ENCODE peak calls at places on chromosome 13, in ten cellular contexts. L is heart right ventricle, D is neural progenitor cell, I is neuronal stem cell, T is T-helper 17 cell, B is adrenal gland, O is transverse colon, A is thoracic aorta, S is hepatocyte, W is cardiac muscle cell. J is an unnamed sample. For H3K9me3, the result is how much of the 10 kb centered on the place peaks cover.

GRCh38 chr13:45825124-45825650 is 26.4 kb downstream of the SIAH3 start:
- DNase-seq in L (no peak), D (no peak), I (no peak), T (no peak), B (no peak), O (no peak), A (no peak), S (no peak), W (no peak), J (no peak)

GRCh38 chr13:33275916-33276315 is 9.6 kb downstream of the STARD13 start:
- DNase-seq in L (no peak), D (no peak), I (no peak), T (no peak), B (no peak), O (no peak), A (no peak), S (no peak), W (peak), J (no peak)

GRCh38 chr13:43473437-43473836 is 313.3 kb downstream of the ENOX1 start:
- DNase-seq in L (peak), D (no peak), I (no peak), T (no peak), B (no peak), O (no peak), A (no peak), S (peak), W (peak), J (no peak)

GRCh38 chr13:73212482-73212881 is 153.7 kb downstream of the KLF5 start:
- DNase-seq in L (no peak), D (no peak), I (no peak), T (no peak), B (no peak), O (no peak), A (no peak), S (no peak), W (peak), J (no peak)

GRCh38 chr13:63367522-63368198 is 1952.0 kb upstream of the PCDH20 start:
- DNase-seq in L (no peak), D (no peak), I (no peak), T (no peak), B (no peak), O (no peak), A (no peak), S (no peak), W (no peak), J (no peak)

GRCh38 chr13:33454844-33455256 is 169.3 kb upstream of the STARD13 start:
- DNase-seq in L (no peak), D (no peak), I (no peak), T (no peak), B (no peak), O (no peak), A (no peak), S (peak), W (peak), J (no peak)

GRCh38 chr13:24217601-24218281 is 57.2 kb downstream of the SPATA13 start:
- DNase-seq in L (no peak), D (no peak), I (no peak), T (no peak), B (no peak), O (peak), A (no peak), S (peak), W (peak), J (no peak)

GRCh38 chr13:73220966-73221720 is 162.3 kb downstream of the KLF5 start:
- DNase-seq in L (no peak), D (no peak), I (no peak), T (no peak), B (no peak), O (peak), A (no peak), S (peak), W (no peak), J (no peak)

GRCh38 chr13:94548382-94549240 is 47.3 kb downstream of the TGDS start:
- DNase-seq in L (peak), D (peak), I (no peak), T (no peak), B (peak), O (peak), A (peak), S (peak), W (peak), J (no peak)

GRCh38 chr13:32432856-32433255 is 4.9 kb upstream of the N4BP2L1 start:
- DNase-seq in L (no peak), D (no peak), I (no peak), T (no peak), B (no peak), O (no peak), A (no peak), S (no peak), W (no peak), J (no peak)

GRCh38 chr13:98508280-98509074 is 68.4 kb downstream of the STK24 start:
- DNase-seq in L (no peak), D (no peak), I (no peak), T (no peak), B (no peak), O (no peak), A (no peak), S (no peak), W (peak), J (no peak)

GRCh38 chr13:25249001-25249543 is 38.2 kb downstream of the MTMR6 start:
- DNase-seq in L (no peak), D (peak), I (no peak), T (no peak), B (no peak), O (no peak), A (no peak), S (peak), W (peak), J (no peak)

GRCh38 chr13:48319458-48320395 is 16.2 kb downstream of the RB1 start:
- DNase-seq in L (no peak), D (no peak), I (no peak), T (no peak), B (no peak), O (no peak), A (no peak), S (no peak), W (no peak), J (peak)

GRCh38 chr13:75906315-75906714 is 270.2 kb downstream of the LMO7 start:
- DNase-seq in L (no peak), D (no peak), I (no peak), T (no peak), B (no peak), O (no peak), A (no peak), S (no peak), W (no peak), J (no peak)

GRCh38 chr13:90447735-90448103 is 899.8 kb upstream of the MIR17HG start:
- DNase-seq in L (no peak), D (peak), I (no peak), T (no peak), B (no peak), O (no peak), A (no peak), S (no peak), W (peak), J (no peak)

GRCh38 chr13:90444232-90444631 is 903.3 kb upstream of the MIR17HG start:
- DNase-seq in L (no peak), D (no peak), I (no peak), T (no peak), B (no peak), O (no peak), A (no peak), S (no peak), W (no peak), J (no peak)

GRCh38 chr13:90443268-90443667 is 904.2 kb upstream of the MIR17HG start:
- DNase-seq in L (no peak), D (no peak), I (no peak), T (no peak), B (no peak), O (no peak), A (no peak), S (no peak), W (no peak), J (no peak)

GRCh38 chr13:90447034-90447734 is 900.3 kb upstream of the MIR17HG start:
- DNase-seq in L (no peak), D (no peak), I (no peak), T (no peak), B (no peak), O (no peak), A (no peak), S (no peak), W (no peak), J (no peak)

DNA sequence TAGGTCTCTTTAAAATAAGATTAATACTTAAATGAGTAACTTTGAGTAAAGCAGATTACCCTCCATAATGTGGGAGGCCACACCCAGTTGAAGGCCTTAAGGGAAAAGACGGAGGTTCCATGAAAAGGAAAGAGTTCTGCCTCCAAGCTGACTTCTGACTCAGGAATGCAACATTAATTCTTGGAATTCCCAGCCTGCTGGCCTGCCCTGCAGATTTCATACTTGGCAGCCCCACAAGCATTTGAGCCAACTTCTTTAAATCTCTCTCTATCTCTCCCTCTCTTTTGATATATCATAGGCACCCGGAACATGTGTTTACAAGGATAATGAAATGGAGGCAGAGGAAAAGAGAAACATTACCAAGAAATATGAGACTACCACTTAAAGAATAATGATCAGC is 902.3 kb upstream of the MIR17HG start:
- DNase-seq in L (no peak), D (peak), I (peak), T (no peak), B (peak), O (no peak), A (no peak), S (peak), W (peak), J (peak)
- H3K9me3 ChIP-seq in L (under half), D (under half), I (under half), T (under half), B (under half), O (under half), A (under half), S (under half), W (under half), J (under half)

GRCh38 chr13:112229992-112230872 is 145.9 kb upstream of the SPACA7 start:
- DNase-seq in L (no peak), D (no peak), I (no peak), T (no peak), B (no peak), O (no peak), A (no peak), S (no peak), W (no peak), J (no peak)
- H3K9me3 ChIP-seq in L (under half), D (under half), I (under half), T (under half), B (under half), O (under half), A (under half), S (under half), W (under half), J (under half)

DNA sequence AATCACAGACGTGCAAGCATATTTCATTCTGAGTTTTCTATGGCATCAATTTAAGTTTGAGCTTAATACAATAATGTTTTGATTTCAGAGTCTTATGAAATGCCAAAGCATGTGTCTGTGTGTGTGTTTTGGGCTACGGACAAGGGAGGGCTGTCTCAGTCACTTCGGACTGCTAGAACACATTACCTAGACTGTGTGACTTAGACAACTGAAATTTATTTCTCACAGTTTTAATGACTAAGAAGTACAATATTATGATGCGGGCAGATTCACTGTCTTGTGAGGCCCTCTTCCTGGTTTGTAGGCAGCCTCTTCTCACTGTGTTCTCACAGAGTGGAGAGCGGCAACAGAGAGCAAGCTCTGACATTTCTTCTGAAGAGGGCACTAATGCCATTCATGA is 1202.0 kb downstream of the EFNB2 start:
- DNase-seq in L (no peak), D (no peak), I (no peak), T (no peak), B (no peak), O (no peak), A (no peak), S (no peak), W (no peak), J (no peak)
- H3K9me3 ChIP-seq in L (under half), D (under half), I (under half), T (under half), B (under half), O (under half), A (under half), S (under half), W (under half), J (under half)

DNA sequence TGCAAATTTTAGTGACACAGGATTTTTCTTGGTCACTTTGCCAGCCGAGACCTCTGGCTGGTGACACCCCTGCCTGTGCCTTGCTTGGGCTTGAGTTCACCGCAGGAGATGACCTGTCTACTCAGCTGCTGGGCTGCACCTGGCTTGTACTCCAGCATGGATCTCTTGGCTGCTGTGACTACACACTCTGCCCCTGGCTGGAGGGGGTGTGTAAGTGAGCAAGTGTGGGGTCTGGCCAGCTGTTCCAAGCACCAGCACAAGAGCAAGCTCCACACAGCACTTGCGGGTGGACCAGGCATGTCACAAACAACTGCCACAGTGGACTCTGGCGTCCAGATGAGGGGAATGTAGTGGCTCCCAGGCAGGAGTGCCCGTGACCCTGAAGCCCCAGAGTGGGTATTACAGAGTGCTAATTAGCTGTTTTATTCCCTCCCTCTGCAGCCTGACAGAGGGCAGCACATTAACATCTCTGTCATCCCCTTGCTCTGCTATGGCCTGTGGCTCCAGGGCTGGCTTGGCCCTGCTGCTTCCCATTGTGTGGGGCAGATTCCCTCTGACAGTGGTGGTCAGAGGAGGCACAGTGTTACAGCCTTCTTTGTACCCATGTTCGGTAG is 1387.2 kb downstream of the OLFM4 start:
- DNase-seq in L (no peak), D (peak), I (no peak), T (no peak), B (no peak), O (no peak), A (no peak), S (no peak), W (no peak), J (no peak)
- H3K9me3 ChIP-seq in L (under half), D (under half), I (under half), T (under half), B (under half), O (under half), A (under half), S (under half), W (under half), J (under half)

DNA sequence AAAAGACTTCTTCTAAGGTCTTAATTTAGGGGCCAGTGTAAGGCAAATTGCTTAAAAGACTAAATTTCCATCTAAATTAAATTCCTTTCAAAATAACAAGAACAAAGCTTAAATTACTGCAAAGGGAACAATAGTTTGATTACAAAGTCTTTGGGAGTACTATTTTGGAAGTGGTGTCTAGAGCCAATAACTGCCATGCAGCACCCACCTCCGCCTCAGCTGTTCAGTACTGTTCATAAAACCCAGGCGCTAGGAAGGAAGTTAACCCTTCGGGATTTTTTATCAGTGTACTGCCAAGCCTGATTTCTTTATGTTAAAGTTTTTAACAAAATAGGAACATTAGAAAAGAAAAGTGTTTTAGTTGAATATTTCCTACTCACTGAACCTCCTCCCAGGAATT is 210.1 kb downstream of the LIG4 start:
- DNase-seq in L (no peak), D (no peak), I (no peak), T (no peak), B (no peak), O (no peak), A (no peak), S (no peak), W (no peak), J (no peak)
- H3K9me3 ChIP-seq in L (under half), D (under half), I (under half), T (under half), B (under half), O (under half), A (under half), S (under half), W (under half), J (under half)

DNA sequence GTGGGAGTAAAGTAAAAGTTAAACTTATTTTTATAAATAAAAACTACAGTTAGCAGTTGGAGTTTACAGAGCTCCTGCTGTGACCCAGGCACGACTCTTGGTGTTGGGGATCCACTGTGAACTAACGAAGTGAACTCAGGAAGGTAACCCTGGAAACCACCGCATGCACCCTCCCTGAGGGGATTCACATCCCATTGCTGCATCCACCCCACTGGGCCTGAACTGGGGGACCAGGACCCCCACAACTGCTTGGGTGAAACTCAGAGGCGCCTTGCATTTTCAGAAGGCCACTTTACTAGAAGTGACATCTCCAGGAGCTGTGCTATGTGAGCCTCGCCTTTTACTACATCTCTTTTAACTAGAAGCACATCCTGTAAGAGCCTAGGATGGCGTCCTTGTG is 166.4 kb downstream of the TEX29 start:
- DNase-seq in L (no peak), D (no peak), I (no peak), T (no peak), B (peak), O (no peak), A (no peak), S (no peak), W (no peak), J (no peak)
- H3K9me3 ChIP-seq in L (under half), D (under half), I (under half), T (under half), B (under half), O (under half), A (under half), S (under half), W (under half), J (under half)

GRCh38 chr13:103055166-103055565 is 11.1 kb downstream of the SLC10A2 start:
- DNase-seq in L (no peak), D (no peak), I (no peak), T (no peak), B (no peak), O (no peak), A (no peak), S (no peak), W (no peak), J (no peak)

DNA sequence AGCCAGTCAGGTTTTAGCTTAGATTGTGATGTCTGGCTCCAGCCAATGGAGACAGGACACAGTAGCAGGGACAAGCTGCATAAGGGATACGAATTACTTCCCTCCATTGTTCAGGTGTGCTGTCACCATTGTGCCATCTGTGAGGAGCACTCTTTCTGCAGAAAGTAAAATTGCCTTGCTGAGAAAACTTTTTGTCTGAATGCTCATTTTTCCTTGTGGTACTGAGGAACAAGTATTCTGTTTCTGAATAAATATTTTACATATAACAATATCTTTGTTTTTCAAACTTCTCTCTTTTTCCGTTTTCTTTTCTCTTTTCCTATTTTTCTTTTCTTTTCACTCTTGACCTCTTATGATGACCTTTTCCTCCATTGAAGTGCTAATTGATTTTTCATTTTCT is 10.2 kb downstream of the SLC10A2 start:
- DNase-seq in L (no peak), D (no peak), I (no peak), T (no peak), B (no peak), O (no peak), A (no peak), S (no peak), W (no peak), J (no peak)
- H3K9me3 ChIP-seq in L (under half), D (under half), I (under half), T (under half), B (under half), O (under half), A (under half), S (under half), W (under half), J (under half)

DNA sequence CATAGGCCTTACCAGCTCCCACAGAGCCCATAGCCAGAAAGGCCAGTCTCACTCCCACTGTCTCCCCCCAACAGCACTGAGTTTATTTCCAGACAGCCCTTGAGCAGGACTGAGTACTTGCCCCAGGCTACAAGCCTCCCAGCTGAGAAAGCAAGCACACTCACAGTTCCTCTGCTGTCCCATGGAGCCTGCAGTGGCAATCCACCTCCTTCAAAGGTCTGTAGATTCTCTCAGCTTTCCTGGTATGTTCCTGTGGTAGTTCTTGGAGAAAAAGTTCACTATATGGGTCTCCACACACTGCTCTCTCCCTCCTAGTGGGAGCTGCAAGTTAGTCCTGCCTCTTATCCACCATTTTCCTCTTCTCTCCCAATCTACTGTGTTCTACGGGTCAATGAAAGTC is 728.7 kb downstream of the DIAPH3 start:
- DNase-seq in L (no peak), D (no peak), I (no peak), T (no peak), B (no peak), O (no peak), A (no peak), S (no peak), W (no peak), J (no peak)
- H3K9me3 ChIP-seq in L (under half), D (under half), I (under half), T (under half), B (under half), O (under half), A (under half), S (under half), W (under half), J (under half)

GRCh38 chr13:108486096-108486495 is 143.3 kb upstream of the MYO16 start:
- DNase-seq in L (no peak), D (no peak), I (no peak), T (no peak), B (no peak), O (no peak), A (no peak), S (no peak), W (no peak), J (no peak)
- H3K9me3 ChIP-seq in L (under half), D (under half), I (under half), T (under half), B (under half), O (under half), A (under half), S (under half), W (under half), J (under half)